ENCODE peak calls at places on chromosome 18, in four cellular contexts. O is lower lobe of right lung, P is pancreas, R is K562. F is an unnamed sample. For H3K27me3, the result is how much of the 10 kb centered on the place peaks cover.

GRCh38 chr18:12159446-12159845 is 65.8 kb downstream of the ANKRD62 start:
- DNase-seq in O (no peak), P (no peak), R (no peak), F (no peak)

GRCh38 chr18:3526421-3527354 is 76.7 kb downstream of the TGIF1 start:
- DNase-seq in O (no peak), P (no peak), R (peak), F (no peak)

GRCh38 chr18:32683044-32683443 is 89.8 kb downstream of the KLHL14 start:
- DNase-seq in O (no peak), P (no peak), R (no peak), F (no peak)

GRCh38 chr18:65897292-65897691 is 146.5 kb downstream of the CDH7 start:
- DNase-seq in O (no peak), P (no peak), R (no peak), F (no peak)

GRCh38 chr18:23738151-23738550 is 48.9 kb downstream of the LAMA3 start:
- DNase-seq in O (no peak), P (no peak), R (no peak), F (no peak)

GRCh38 chr18:58202406-58202730 is 158.3 kb downstream of the NEDD4L start:
- DNase-seq in O (no peak), P (no peak), R (peak), F (peak)

GRCh38 chr18:8960740-8961657 is 141.5 kb upstream of the NDUFV2 start:
- DNase-seq in O (no peak), P (no peak), R (no peak), F (no peak)

GRCh38 chr18:79378416-79379250 is 17.1 kb upstream of the NFATC1 start:
- DNase-seq in O (peak), P (peak), R (peak), F (peak)

GRCh38 chr18:54717673-54718435 is 110.4 kb upstream of the RAB27B start:
- DNase-seq in O (no peak), P (no peak), R (peak), F (peak)

GRCh38 chr18:58781627-58782194 is 83.0 kb upstream of the ZNF532 start:
- DNase-seq in O (peak), P (peak), R (peak), F (peak)

GRCh38 chr18:23196119-23197004 is 61.1 kb downstream of the CABLES1 start:
- DNase-seq in O (no peak), P (no peak), R (no peak), F (no peak)

GRCh38 chr18:76483780-76484179 is 11.3 kb downstream of the ZNF516 start:
- DNase-seq in O (no peak), P (no peak), R (no peak), F (no peak)

GRCh38 chr18:36419913-36420531 is 122.5 kb downstream of the FHOD3 start:
- DNase-seq in O (no peak), P (no peak), R (no peak), F (no peak)

GRCh38 chr18:72612894-72613537 is 68.9 kb upstream of the CBLN2 start:
- DNase-seq in O (no peak), P (no peak), R (no peak), F (no peak)

GRCh38 chr18:2656237-2657042 is 914 bp downstream of the SMCHD1 start:
- DNase-seq in O (peak), P (peak), R (peak), F (no peak)

GRCh38 chr18:55875330-55875933 is 287.4 kb upstream of the TCF4 start:
- DNase-seq in O (no peak), P (no peak), R (no peak), F (peak)

GRCh38 chr18:31030574-31031278 is 11.8 kb downstream of the DSC3 start:
- DNase-seq in O (no peak), P (no peak), R (no peak), F (no peak)

GRCh38 chr18:36719630-36720029 is 109.2 kb downstream of the TPGS2 start:
- DNase-seq in O (no peak), P (no peak), R (no peak), F (no peak)

GRCh38 chr18:31101148-31102019 is 837 bp downstream of the DSC2 start:
- DNase-seq in O (peak), P (peak), R (peak), F (peak)

GRCh38 chr18:45775241-45775676 is 50.2 kb upstream of the SIGLEC15 start:
- DNase-seq in O (peak), P (peak), R (peak), F (peak)

GRCh38 chr18:70422061-70422965 is 133.5 kb downstream of the SOCS6 start:
- DNase-seq in O (peak), P (peak), R (no peak), F (no peak)

GRCh38 chr18:30192216-30192615 is 850.3 kb downstream of the DSC3 start:
- DNase-seq in O (no peak), P (no peak), R (no peak), F (no peak)

GRCh38 chr18:32328379-32328778 is 138.5 kb downstream of the MEP1B start:
- DNase-seq in O (no peak), P (no peak), R (no peak), F (no peak)

GRCh38 chr18:44036500-44036899 is 644.2 kb upstream of the SETBP1 start:
- DNase-seq in O (peak), P (no peak), R (no peak), F (no peak)

GRCh38 chr18:10376735-10377134 is 77.7 kb upstream of the APCDD1 start:
- DNase-seq in O (no peak), P (no peak), R (no peak), F (no peak)

GRCh38 chr18:77135339-77136075 is 2.9 kb upstream of the MBP start:
- DNase-seq in O (no peak), P (no peak), R (no peak), F (no peak)

GRCh38 chr18:55489034-55489741 is 98.8 kb downstream of the TCF4 start:
- DNase-seq in O (no peak), P (no peak), R (no peak), F (no peak)

GRCh38 chr18:9961031-9961430 is 47.2 kb downstream of the VAPA start:
- DNase-seq in O (no peak), P (no peak), R (no peak), F (no peak)

DNA sequence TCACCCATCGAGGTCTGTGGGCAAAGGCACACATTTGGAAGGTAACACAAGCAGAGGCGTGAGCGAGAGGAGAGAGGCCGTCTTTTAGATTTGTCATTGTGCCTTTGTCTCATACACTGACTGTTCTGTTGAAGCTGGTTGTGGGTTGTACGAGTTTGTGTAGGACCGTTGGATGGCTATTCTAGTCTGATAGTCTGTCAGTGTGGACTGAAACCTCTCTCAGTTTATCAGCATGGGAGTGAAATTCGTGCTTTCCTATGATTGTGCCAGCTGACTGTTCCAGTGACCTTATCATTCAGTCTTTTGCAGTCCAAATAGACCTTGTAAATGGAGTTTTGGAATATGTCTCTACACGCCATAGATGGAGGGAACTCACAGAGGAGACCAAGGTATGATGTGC is 143.5 kb downstream of the LDLRAD4 start:
- DNase-seq in O (no peak), P (no peak), R (no peak), F (no peak)
- H3K27ac ChIP-seq in O (no peak), P (no peak), R (no peak), F (no peak)

GRCh38 chr18:48197819-48198218 is 211.4 kb downstream of the ZBTB7C start:
- DNase-seq in O (no peak), P (no peak), R (no peak), F (no peak)
- H3K4me3 ChIP-seq in O (no peak), P (no peak), R (no peak), F (no peak)

GRCh38 chr18:13560306-13560705 is 166.1 kb downstream of the FAM210A start:
- DNase-seq in O (no peak), P (no peak), R (no peak), F (no peak)

GRCh38 chr18:13564579-13564978 is 161.8 kb downstream of the FAM210A start:
- DNase-seq in O (no peak), P (no peak), R (no peak), F (no peak)

GRCh38 chr18:13565228-13565627 is 161.1 kb downstream of the FAM210A start:
- DNase-seq in O (no peak), P (no peak), R (no peak), F (peak)

GRCh38 chr18:13562494-13563029 is 163.8 kb downstream of the FAM210A start:
- DNase-seq in O (peak), P (no peak), R (no peak), F (no peak)

DNA sequence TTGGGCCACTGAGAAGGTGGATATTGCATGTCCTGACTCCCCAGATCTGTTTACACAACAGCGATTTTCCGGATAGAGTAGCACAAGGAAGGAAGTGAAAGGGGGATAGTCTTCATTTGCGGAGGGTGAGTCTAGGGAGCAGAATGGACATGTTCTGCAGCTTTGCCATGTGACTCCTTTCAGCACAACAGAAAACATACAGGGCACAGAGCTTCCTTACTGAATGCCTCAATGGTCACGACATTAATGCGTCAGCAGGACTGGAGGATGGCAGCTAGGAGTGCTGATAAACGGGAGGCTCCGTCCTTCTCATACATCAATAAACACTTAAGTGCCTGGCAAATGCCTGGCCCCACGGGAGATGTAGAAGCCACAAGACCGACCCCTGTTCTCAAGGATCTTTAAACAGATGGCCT is 163.0 kb downstream of the FAM210A start:
- DNase-seq in O (no peak), P (no peak), R (no peak), F (no peak)
- H3K27me3 ChIP-seq in O (under half), P (under half), R (under half), F (under half)

GRCh38 chr18:7034924-7035323 is 82.7 kb downstream of the LAMA1 start:
- DNase-seq in O (no peak), P (no peak), R (no peak), F (no peak)

GRCh38 chr18:7035807-7036206 is 81.8 kb downstream of the LAMA1 start:
- DNase-seq in O (no peak), P (no peak), R (no peak), F (no peak)

GRCh38 chr18:7032537-7032936 is 85.1 kb downstream of the LAMA1 start:
- DNase-seq in O (no peak), P (no peak), R (no peak), F (no peak)

GRCh38 chr18:7037470-7037869 is 80.1 kb downstream of the LAMA1 start:
- DNase-seq in O (no peak), P (no peak), R (no peak), F (no peak)

GRCh38 chr18:7038330-7038846 is 79.2 kb downstream of the LAMA1 start:
- DNase-seq in O (peak), P (peak), R (peak), F (no peak)
- H3K27ac ChIP-seq in O (peak), P (no peak), R (no peak), F (no peak)

GRCh38 chr18:50159654-50160046 is 35.3 kb downstream of the MYO5B start:
- DNase-seq in O (no peak), P (no peak), R (no peak), F (no peak)

GRCh38 chr18:50162486-50163304 is 32.3 kb downstream of the MYO5B start:
- DNase-seq in O (no peak), P (no peak), R (no peak), F (no peak)

GRCh38 chr18:50161806-50162205 is 33.1 kb downstream of the MYO5B start:
- DNase-seq in O (peak), P (no peak), R (no peak), F (no peak)

GRCh38 chr18:50155406-50155805 is 39.5 kb downstream of the MYO5B start:
- DNase-seq in O (no peak), P (no peak), R (no peak), F (no peak)

DNA sequence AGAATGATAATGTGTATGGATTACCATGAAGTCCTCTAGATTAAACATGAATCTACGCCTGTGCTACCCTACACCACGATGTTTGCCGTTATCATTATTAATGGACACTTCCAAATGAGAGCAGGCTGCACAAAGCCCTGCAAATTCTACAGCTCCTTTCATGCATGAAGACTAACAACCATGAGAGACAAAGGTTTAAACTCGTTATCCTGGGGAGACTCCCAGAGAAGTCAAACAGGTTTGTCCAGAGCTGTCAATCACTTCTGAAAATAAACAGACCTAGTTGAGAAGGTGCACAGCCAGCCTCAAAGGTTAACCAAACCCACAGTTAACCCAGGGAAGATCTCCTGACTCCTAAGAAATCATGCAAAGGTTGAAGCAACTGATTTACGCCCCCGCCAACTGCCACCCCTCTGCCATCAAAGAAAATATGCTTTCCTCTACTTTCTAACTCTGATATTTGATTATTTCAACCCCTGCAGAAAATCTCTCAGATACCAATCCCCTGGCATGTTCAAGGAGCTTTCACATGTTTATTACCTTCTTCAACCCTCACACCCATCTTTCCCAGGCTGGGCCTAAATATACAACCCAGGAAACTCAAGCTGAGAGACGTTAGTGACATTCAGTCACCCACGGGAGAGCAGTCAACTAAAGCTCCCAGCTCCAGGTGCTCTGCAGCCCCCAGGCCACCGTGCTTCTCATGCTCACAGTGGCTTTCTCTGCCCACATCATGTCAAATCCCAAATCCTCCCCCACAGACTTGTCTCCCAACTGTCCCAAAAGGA is 35.9 kb downstream of the MYO5B start:
- DNase-seq in O (no peak), P (peak), R (no peak), F (no peak)
- H3K4me3 ChIP-seq in O (no peak), P (no peak), R (no peak), F (no peak)

GRCh38 chr18:34976899-34977786 is 64.1 kb upstream of the MAPRE2 start:
- DNase-seq in O (peak), P (peak), R (peak), F (peak)

GRCh38 chr18:34976534-34976898 is 64.7 kb upstream of the MAPRE2 start:
- DNase-seq in O (no peak), P (no peak), R (peak), F (no peak)

GRCh38 chr18:34977787-34978532 is 63.3 kb upstream of the MAPRE2 start:
- DNase-seq in O (peak), P (peak), R (peak), F (no peak)

GRCh38 chr18:34978953-34979608 is 62.1 kb upstream of the MAPRE2 start:
- DNase-seq in O (peak), P (peak), R (peak), F (no peak)

GRCh38 chr18:34978533-34978893 is 62.7 kb upstream of the MAPRE2 start:
- DNase-seq in O (no peak), P (no peak), R (no peak), F (no peak)
- H3K27me3 ChIP-seq in O (under half), P (under half), R (under half), F (under half)

GRCh38 chr18:40868110-40868858 is 1086.8 kb upstream of the PIK3C3 start:
- DNase-seq in O (no peak), P (no peak), R (no peak), F (no peak)
- H3K27ac ChIP-seq in O (no peak), P (no peak), R (no peak), F (no peak)